ENCODE peak calls at places on chromosomes 2 and 18, in four cellular contexts. One of them, this sample, is unnamed.

GRCh38 chr2:170715062-170715931 is at the start of gene SP5:
- DNase-seq in right lobe of liver: peak; percentile 65
- DNase-seq in fibroblast of villous mesenchyme: peak; percentile 39
- DNase-seq in fibroblast of mammary gland: peak; percentile 33
- DNase-seq in this sample: peak; percentile 28

GRCh38 chr2:105179469-105180372 is 61.8 kb upstream of the GPR45 start:
- DNase-seq in fibroblast of mammary gland: peak; percentile 89
- DNase-seq in fibroblast of villous mesenchyme: peak; percentile 72
- DNase-seq in right lobe of liver: peak; percentile 53
- DNase-seq in this sample: peak; percentile 76

GRCh38 chr18:13611616-13612110 is 114.7 kb downstream of the FAM210A start:
- DNase-seq in fibroblast of villous mesenchyme: peak; percentile 23
- DNase-seq in fibroblast of mammary gland: peak; percentile 14
- DNase-seq in right lobe of liver: no peak
- DNase-seq in this sample: peak; percentile 73

GRCh38 chr2:54983345-54984235 is 66.7 kb downstream of the RTN4 start:
- DNase-seq in fibroblast of villous mesenchyme: no peak
- DNase-seq in right lobe of liver: no peak
- DNase-seq in fibroblast of mammary gland: peak; percentile 45
- DNase-seq in this sample: peak; percentile 26

GRCh38 chr2:48767330-48767729 is 11.8 kb upstream of the LHCGR start:
- DNase-seq in fibroblast of villous mesenchyme: no peak
- DNase-seq in right lobe of liver: no peak
- DNase-seq in fibroblast of mammary gland: no peak
- DNase-seq in this sample: no peak

GRCh38 chr2:238924496-238925195 is 76.8 kb downstream of the TWIST2 start:
- DNase-seq in fibroblast of villous mesenchyme: no peak
- DNase-seq in fibroblast of mammary gland: no peak
- DNase-seq in right lobe of liver: no peak
- DNase-seq in this sample: no peak

GRCh38 chr2:168722592-168722991 is 79.8 kb upstream of the NOSTRIN start:
- DNase-seq in fibroblast of mammary gland: peak; percentile 92
- DNase-seq in fibroblast of villous mesenchyme: peak; percentile 84
- DNase-seq in right lobe of liver: peak; percentile 44
- DNase-seq in this sample: peak; percentile 66

GRCh38 chr2:225797394-225797793 is 397.9 kb downstream of the NYAP2 start:
- DNase-seq in right lobe of liver: no peak
- DNase-seq in fibroblast of villous mesenchyme: peak; percentile 3
- DNase-seq in fibroblast of mammary gland: no peak
- DNase-seq in this sample: peak; percentile 9

GRCh38 chr2:163528640-163529217 is 207.1 kb downstream of the FIGN start:
- DNase-seq in fibroblast of mammary gland: no peak
- DNase-seq in fibroblast of villous mesenchyme: no peak
- DNase-seq in right lobe of liver: no peak
- DNase-seq in this sample: no peak

GRCh38 chr18:23658296-23658695 is 4.4 kb downstream of the ANKRD29 start:
- DNase-seq in fibroblast of mammary gland: peak; percentile 46
- DNase-seq in fibroblast of villous mesenchyme: no peak
- DNase-seq in right lobe of liver: no peak
- DNase-seq in this sample: peak; percentile 39

DNA sequence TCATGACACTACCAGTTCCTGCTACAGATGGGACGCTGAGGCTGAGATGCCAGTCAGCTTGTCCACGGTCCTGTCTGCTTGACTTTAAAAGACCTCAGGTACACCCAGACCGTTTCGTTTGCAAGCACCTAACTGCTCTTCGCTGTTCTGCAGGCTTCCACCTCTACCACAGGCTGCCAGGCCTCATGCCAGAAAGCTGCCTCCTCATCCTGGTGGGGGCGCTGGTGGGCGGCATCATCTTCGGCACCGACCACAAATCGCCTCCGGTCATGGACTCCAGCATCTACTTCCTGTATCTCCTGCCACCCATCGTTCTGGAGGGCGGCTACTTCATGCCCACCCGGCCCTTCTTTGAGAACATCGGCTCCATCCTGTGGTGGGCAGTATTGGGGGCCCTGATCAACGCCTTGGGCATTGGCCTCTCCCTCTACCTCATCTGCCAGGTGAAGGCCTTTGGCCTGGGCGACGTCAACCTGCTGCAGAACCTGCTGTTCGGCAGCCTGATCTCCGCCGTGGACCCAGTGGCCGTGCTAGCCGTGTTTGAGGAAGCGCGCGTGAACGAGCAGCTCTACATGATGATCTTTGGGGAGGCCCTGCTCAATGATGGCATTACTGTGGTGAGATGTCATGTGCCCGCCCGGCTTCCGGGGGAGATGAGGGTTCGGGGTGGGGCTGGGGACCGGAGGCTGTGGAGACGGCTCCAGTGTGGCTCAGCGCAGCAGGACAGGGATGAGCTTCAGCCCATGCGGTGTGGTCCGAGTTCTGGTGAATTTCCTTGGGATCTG is 5.9 kb downstream of the SLC9A4 start:
- DNase-seq in fibroblast of villous mesenchyme: no peak
- DNase-seq in right lobe of liver: no peak
- DNase-seq in fibroblast of mammary gland: no peak
- DNase-seq in this sample: no peak
- TF ChIP-seq CTCF in fibroblast of villous mesenchyme: no peak
- TF ChIP-seq CTCF in right lobe of liver: no peak
- TF ChIP-seq CTCF in fibroblast of mammary gland: no peak
- TF ChIP-seq CTCF in this sample: no peak

GRCh38 chr18:3857544-3857943 is 407.6 kb downstream of the TGIF1 start:
- DNase-seq in fibroblast of villous mesenchyme: peak; percentile 45
- DNase-seq in fibroblast of mammary gland: peak; percentile 90
- DNase-seq in right lobe of liver: no peak
- DNase-seq in this sample: peak; percentile 44
- H3K4me3 ChIP-seq in fibroblast of villous mesenchyme: no peak overlapping the region
- H3K4me3 ChIP-seq in fibroblast of mammary gland: no peak overlapping the region
- H3K4me3 ChIP-seq in right lobe of liver: no peak overlapping the region
- H3K4me3 ChIP-seq in this sample: no peak overlapping the region

GRCh38 chr2:177391822-177392372 is 676 bp upstream of the AGPS start:
- DNase-seq in fibroblast of villous mesenchyme: no peak
- DNase-seq in fibroblast of mammary gland: no peak
- DNase-seq in right lobe of liver: no peak
- DNase-seq in this sample: no peak

GRCh38 chr2:177394622-177395021 is 2.0 kb downstream of the AGPS start:
- DNase-seq in right lobe of liver: no peak
- DNase-seq in fibroblast of villous mesenchyme: no peak
- DNase-seq in fibroblast of mammary gland: no peak
- DNase-seq in this sample: no peak

GRCh38 chr2:177393824-177394614 is 1.4 kb downstream of the AGPS start:
- DNase-seq in fibroblast of villous mesenchyme: no peak
- DNase-seq in right lobe of liver: no peak
- DNase-seq in fibroblast of mammary gland: no peak
- DNase-seq in this sample: no peak

GRCh38 chr2:177393381-177393780 is 808 bp downstream of the AGPS start:
- DNase-seq in fibroblast of mammary gland: no peak
- DNase-seq in fibroblast of villous mesenchyme: peak; percentile 22
- DNase-seq in right lobe of liver: no peak
- DNase-seq in this sample: peak; percentile 18

DNA sequence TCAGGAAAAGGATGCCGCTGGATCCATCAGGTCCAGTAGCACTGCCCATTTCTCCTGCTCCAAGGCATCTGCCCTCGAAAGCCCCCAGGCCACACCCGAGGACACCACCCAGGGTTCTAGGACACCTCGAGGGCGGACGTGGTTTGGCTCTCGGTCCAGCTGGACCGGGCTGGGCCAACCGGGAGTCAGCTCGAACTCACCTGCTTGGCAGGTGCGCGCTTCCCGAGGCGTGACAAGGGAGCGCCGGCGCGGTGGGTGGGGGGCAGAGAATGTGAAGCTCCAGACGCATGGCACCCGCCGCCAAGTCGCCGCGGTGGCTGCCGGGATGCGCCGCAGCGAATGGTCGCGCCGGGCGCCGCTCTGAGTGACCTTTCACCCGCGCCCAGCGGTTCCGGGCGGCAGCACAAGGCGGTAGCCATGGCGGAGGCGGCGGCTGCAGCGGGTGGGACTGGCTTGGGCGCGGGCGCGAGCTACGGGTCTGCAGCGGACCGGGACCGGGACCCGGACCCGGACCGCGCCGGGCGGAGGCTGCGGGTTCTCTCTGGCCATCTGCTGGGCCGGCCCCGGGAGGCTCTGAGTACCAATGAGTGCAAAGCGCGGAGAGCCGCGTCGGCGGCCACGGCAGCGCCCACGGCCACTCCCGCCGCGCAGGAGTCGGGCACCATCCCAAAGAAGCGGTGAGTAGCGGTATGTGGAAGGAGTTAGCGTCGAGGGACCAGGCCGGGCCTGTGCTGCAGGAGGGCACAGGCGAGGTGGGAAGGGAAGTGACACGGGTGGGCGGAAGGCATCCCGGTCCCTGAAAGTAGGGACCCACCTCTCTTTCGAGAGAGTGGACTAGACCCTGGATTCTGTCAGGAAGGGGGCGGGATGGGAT is at the start of gene AGPS:
- DNase-seq in right lobe of liver: peak; percentile 85
- DNase-seq in fibroblast of mammary gland: peak; percentile 55
- DNase-seq in fibroblast of villous mesenchyme: peak; percentile 51
- DNase-seq in this sample: peak; percentile 71
- TF ChIP-seq CTCF in right lobe of liver: no peak
- TF ChIP-seq CTCF in fibroblast of mammary gland: no peak
- TF ChIP-seq CTCF in fibroblast of villous mesenchyme: peak; percentile 6
- TF ChIP-seq CTCF in this sample: no peak

DNA sequence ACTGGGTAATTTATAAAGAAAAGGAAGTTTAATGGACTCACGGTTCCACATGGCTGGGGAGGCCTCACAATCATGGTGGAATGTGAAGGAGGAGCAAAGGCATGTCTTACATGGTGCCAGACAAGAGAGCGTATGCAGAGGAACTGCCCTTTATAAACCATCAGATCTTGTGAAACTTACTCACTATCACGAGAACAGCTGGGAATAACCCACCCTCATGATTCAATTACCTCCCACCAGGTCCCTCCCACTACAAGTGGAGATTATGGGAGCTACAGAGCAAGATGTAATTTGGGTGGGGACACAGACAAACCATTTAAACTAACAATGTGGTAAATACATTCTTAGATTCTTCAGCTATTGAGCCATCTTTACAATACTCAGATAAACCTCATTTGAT is 176.1 kb downstream of the SH3BP4 start:
- DNase-seq in fibroblast of mammary gland: no peak
- DNase-seq in right lobe of liver: no peak
- DNase-seq in fibroblast of villous mesenchyme: no peak
- DNase-seq in this sample: no peak
- H3K4me3 ChIP-seq in fibroblast of mammary gland: no peak overlapping the region
- H3K4me3 ChIP-seq in right lobe of liver: no peak overlapping the region
- H3K4me3 ChIP-seq in fibroblast of villous mesenchyme: no peak overlapping the region
- H3K4me3 ChIP-seq in this sample: no peak overlapping the region

DNA sequence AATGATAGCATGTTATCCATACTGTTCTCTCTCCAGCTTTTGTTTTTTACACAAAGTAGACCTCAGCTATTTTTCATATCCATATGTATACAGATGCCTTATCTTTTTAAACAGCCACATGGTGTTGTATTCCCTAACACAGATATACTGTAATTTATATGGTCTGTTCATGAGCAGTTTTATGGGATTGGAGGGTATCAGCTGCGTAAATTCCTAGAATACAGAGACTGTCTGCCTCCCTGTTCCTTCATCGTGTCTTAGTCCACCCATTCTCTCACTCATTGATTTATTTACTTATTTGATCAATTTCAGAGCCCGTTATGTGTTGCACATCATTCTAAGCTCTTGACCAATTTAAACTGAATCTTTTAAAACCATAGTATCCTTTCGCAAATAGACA is 80.6 kb downstream of the GATA6 start:
- DNase-seq in right lobe of liver: no peak
- DNase-seq in fibroblast of mammary gland: no peak
- DNase-seq in fibroblast of villous mesenchyme: peak; percentile 62
- DNase-seq in this sample: no peak
- TF ChIP-seq CTCF in right lobe of liver: no peak
- TF ChIP-seq CTCF in fibroblast of mammary gland: no peak
- TF ChIP-seq CTCF in fibroblast of villous mesenchyme: no peak
- TF ChIP-seq CTCF in this sample: no peak

GRCh38 chr2:126658316-126658909 is 2.5 kb downstream of the GYPC start:
- DNase-seq in fibroblast of mammary gland: no peak
- DNase-seq in right lobe of liver: no peak
- DNase-seq in fibroblast of villous mesenchyme: no peak
- DNase-seq in this sample: no peak
- H3K4me3 ChIP-seq in fibroblast of mammary gland: no peak overlapping the region
- H3K4me3 ChIP-seq in right lobe of liver: no peak overlapping the region
- H3K4me3 ChIP-seq in fibroblast of villous mesenchyme: peak overlapping the region; percentile 0
- H3K4me3 ChIP-seq in this sample: no peak overlapping the region

This sample was measured in cardiac fibroblast.